ENCODE peak calls at places on chromosomes 2 and 18, in six cellular contexts. U is GM20000, V is keratinocyte, N is hepatocyte, E is astrocyte of the spinal cord, Z is AG09319. P is an unnamed sample.

GRCh38 chr2:214809751-214810564 is 475 bp upstream of the BARD1 start:
- DNase-seq in Z (peak), U (peak), N (peak), E (peak), V (peak), P (peak)

GRCh38 chr18:49016648-49017539 is 66.1 kb upstream of the SMAD7 start:
- DNase-seq in N (peak), V (no peak), U (no peak), E (peak), Z (no peak), P (no peak)

GRCh38 chr2:70887550-70888229 is 48.0 kb upstream of the ATP6V1B1 start:
- DNase-seq in E (no peak), U (peak), Z (no peak), N (peak), V (no peak), P (peak)

GRCh38 chr2:151007365-151007764 is 254.3 kb downstream of the RBM43 start:
- DNase-seq in U (no peak), E (peak), Z (no peak), V (no peak), N (no peak), P (no peak)

GRCh38 chr2:199092419-199092818 is 365.3 kb downstream of the SATB2 start:
- DNase-seq in E (no peak), V (no peak), U (no peak), N (no peak), Z (no peak), P (no peak)

GRCh38 chr2:43852196-43852730 is 13.5 kb downstream of the ABCG8 start:
- DNase-seq in Z (no peak), U (no peak), N (no peak), V (no peak), E (no peak), P (peak)

GRCh38 chr18:8562914-8563313 is 46.3 kb upstream of the RAB12 start:
- DNase-seq in E (no peak), Z (no peak), V (no peak), N (no peak), U (no peak), P (no peak)

GRCh38 chr2:240126731-240127130 is 9.4 kb downstream of the COPS9 start:
- DNase-seq in U (no peak), V (no peak), N (no peak), Z (no peak), E (no peak), P (no peak)

GRCh38 chr2:8987413-8987812 is 16.1 kb downstream of the MBOAT2 start:
- DNase-seq in N (no peak), U (no peak), Z (no peak), V (no peak), E (no peak), P (no peak)

GRCh38 chr2:216849987-216850386 is 9.9 kb downstream of the TNP1 start:
- DNase-seq in E (no peak), V (no peak), U (no peak), N (no peak), Z (no peak), P (no peak)

GRCh38 chr2:43934567-43934966 is 61.2 kb downstream of the LRPPRC start:
- DNase-seq in Z (no peak), V (no peak), E (peak), N (no peak), U (no peak), P (no peak)

GRCh38 chr18:3044931-3045698 is 32.2 kb upstream of the LPIN2 start:
- DNase-seq in V (no peak), E (no peak), Z (no peak), N (peak), U (no peak), P (no peak)

GRCh38 chr18:3367491-3368091 is 82.4 kb upstream of the TGIF1 start:
- DNase-seq in N (no peak), E (peak), Z (no peak), V (no peak), U (no peak), P (no peak)

GRCh38 chr2:217316743-217317142 is 456.9 kb upstream of the TNP1 start:
- DNase-seq in U (peak), N (no peak), V (no peak), Z (no peak), E (peak), P (peak)

GRCh38 chr2:130342020-130342532 is 621 bp upstream of the IMP4 start:
- DNase-seq in E (peak), Z (peak), U (peak), N (peak), V (peak), P (peak)

GRCh38 chr18:37270046-37270665 is 295.4 kb downstream of the CELF4 start:
- DNase-seq in E (peak), V (no peak), Z (peak), N (peak), U (peak), P (no peak)

GRCh38 chr2:11145350-11145749 is 9.9 kb upstream of the SLC66A3 start:
- DNase-seq in V (no peak), Z (no peak), E (no peak), U (no peak), N (no peak), P (no peak)

GRCh38 chr18:29874519-29875098 is 1167.9 kb downstream of the DSC3 start:
- DNase-seq in U (peak), E (peak), V (peak), Z (no peak), N (peak), P (peak)

GRCh38 chr2:159713691-159714585 is 1.6 kb downstream of the MARCHF7 start:
- DNase-seq in N (no peak), U (no peak), E (peak), Z (no peak), V (no peak), P (no peak)

GRCh38 chr2:36708119-36708741 is 11.7 kb downstream of the VIT start:
- DNase-seq in N (no peak), Z (peak), V (no peak), E (peak), U (no peak), P (no peak)

GRCh38 chr2:8324164-8324848 is 357.6 kb upstream of the ID2 start:
- DNase-seq in U (no peak), V (no peak), Z (no peak), N (peak), E (no peak), P (no peak)

GRCh38 chr2:71530246-71530986 is 77.1 kb downstream of the DYSF start:
- DNase-seq in V (peak), Z (no peak), E (peak), N (peak), U (peak), P (peak)

GRCh38 chr18:48027401-48027931 is 97.0 kb upstream of the SMAD2 start:
- DNase-seq in V (no peak), E (no peak), U (no peak), N (no peak), Z (no peak), P (no peak)

GRCh38 chr18:22045221-22045918 is 124.0 kb upstream of the GATA6 start:
- DNase-seq in N (peak), V (no peak), Z (no peak), E (no peak), U (no peak), P (no peak)

GRCh38 chr2:234308814-234309195 is 188.1 kb downstream of the ARL4C start:
- DNase-seq in Z (no peak), V (no peak), U (peak), E (peak), N (no peak), P (peak)

GRCh38 chr18:79460445-79461300 is 64.9 kb downstream of the NFATC1 start:
- DNase-seq in U (peak), E (no peak), N (no peak), V (no peak), Z (no peak), P (peak)

GRCh38 chr2:119523959-119524694 is at the start of gene SCTR:
- DNase-seq in N (peak), E (no peak), V (no peak), Z (no peak), U (no peak), P (no peak)

GRCh38 chr18:74731097-74731496 is 133.4 kb downstream of the ZNF407 start:
- DNase-seq in E (peak), U (no peak), Z (peak), N (no peak), V (no peak), P (no peak)

GRCh38 chr18:35376742-35377695 is at the start of gene ZNF396:
- DNase-seq in V (no peak), Z (peak), N (peak), E (peak), U (peak), P (peak)

GRCh38 chr2:128782411-128783192 is 463.9 kb upstream of the HS6ST1 start:
- DNase-seq in E (no peak), V (no peak), N (no peak), U (no peak), Z (no peak), P (peak)

GRCh38 chr18:27413495-27414401 is 228.6 kb upstream of the CHST9 start:
- DNase-seq in N (peak), Z (no peak), U (no peak), V (no peak), E (peak), P (no peak)

GRCh38 chr2:237421542-237422047 is 7.6 kb upstream of the COL6A3 start:
- DNase-seq in Z (peak), N (peak), U (peak), E (peak), V (no peak), P (peak)

GRCh38 chr2:144886847-144887246 is 366.9 kb upstream of the ZEB2 start:
- DNase-seq in U (no peak), Z (no peak), V (no peak), N (no peak), E (peak), P (no peak)

GRCh38 chr2:235026649-235027557 is 75.1 kb downstream of the SH3BP4 start:
- DNase-seq in U (no peak), Z (peak), E (peak), N (no peak), V (peak), P (no peak)

GRCh38 chr2:232073699-232074098 is 112.2 kb downstream of the DIS3L2 start:
- DNase-seq in N (no peak), Z (no peak), U (no peak), E (no peak), V (no peak), P (no peak)

GRCh38 chr2:46988733-46989481 is 73.3 kb upstream of the MCFD2 start:
- DNase-seq in E (no peak), Z (no peak), U (no peak), N (no peak), V (no peak), P (no peak)
- TF ChIP-seq CTCF in E (peak), Z (no peak), U (no peak), N (no peak), V (peak), P (no peak)

GRCh38 chr2:191539068-191539467 is 138.9 kb upstream of the NABP1 start:
- DNase-seq in N (peak), V (no peak), U (no peak), Z (no peak), E (peak), P (peak)
- TF ChIP-seq CTCF in N (peak), V (no peak), U (peak), Z (peak), E (peak), P (peak)

GRCh38 chr18:31563778-31564177 is 27.9 kb upstream of the TTR start:
- DNase-seq in Z (no peak), E (no peak), N (no peak), U (no peak), V (no peak), P (peak)
- TF ChIP-seq CTCF in Z (no peak), E (no peak), N (peak), U (no peak), V (no peak), P (peak)

GRCh38 chr2:190084704-190085103 is 22.2 kb upstream of the MSTN start:
- DNase-seq in N (no peak), V (no peak), Z (no peak), U (no peak), E (no peak), P (no peak)
- TF ChIP-seq CTCF in N (no peak), V (no peak), Z (no peak), U (no peak), E (peak), P (no peak)

DNA sequence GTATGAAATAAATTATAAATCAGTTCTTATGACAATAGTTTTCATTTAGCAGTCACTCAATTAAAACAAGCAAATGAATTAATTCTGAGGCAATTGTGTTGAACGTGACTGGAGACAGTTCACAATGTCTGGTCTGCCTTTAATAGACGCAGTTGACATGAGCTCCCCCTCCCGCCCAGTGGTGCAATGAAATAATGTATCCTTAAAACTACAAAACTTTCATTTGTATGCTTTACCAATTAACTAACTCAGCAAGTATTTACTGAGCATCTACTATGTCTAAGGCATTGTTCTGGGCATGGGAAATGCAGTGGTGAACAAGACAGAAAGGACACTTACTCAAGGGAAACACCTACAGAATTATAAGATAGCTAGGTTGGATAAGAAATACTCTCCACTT is 3.5 kb upstream of the DSC2 start:
- DNase-seq in V (no peak), Z (no peak), E (no peak), N (no peak), U (no peak), P (no peak)
- TF ChIP-seq CTCF in V (no peak), Z (no peak), E (no peak), N (no peak), U (no peak), P (no peak)

GRCh38 chr2:152523091-152523490 is 188.1 kb downstream of the FMNL2 start:
- DNase-seq in E (peak), N (no peak), V (no peak), Z (no peak), U (no peak), P (no peak)
- TF ChIP-seq CTCF in E (no peak), N (no peak), V (no peak), Z (no peak), U (no peak), P (no peak)

P was measured in GM10248.